ENCODE peak calls at places on chromosomes 4 and X, in five cellular contexts. V, K, Z, G and S are unnamed samples.

GRCh38 chrX:153725039-153725831 is 579 bp downstream of the ABCD1 start:
- DNase-seq in V (no peak), K (no peak), Z (no peak), G (no peak), S (no peak)

GRCh38 chr4:19983072-19983471 is 268.6 kb upstream of the SLIT2 start:
- DNase-seq in V (no peak), K (no peak), Z (no peak), G (no peak), S (no peak)

GRCh38 chr4:87915621-87916020 is 59.9 kb upstream of the SPP1 start:
- DNase-seq in V (no peak), K (no peak), Z (no peak), G (no peak), S (no peak)

GRCh38 chr4:56870927-56871326 is 36.8 kb upstream of the REST start:
- DNase-seq in V (no peak), K (no peak), Z (no peak), G (no peak), S (no peak)

GRCh38 chrX:53048169-53049126 is at the start of gene GPR173:
- DNase-seq in V (peak), K (peak), Z (peak), G (no peak), S (peak)

GRCh38 chr4:173609158-173609557 is 79.1 kb upstream of the HAND2 start:
- DNase-seq in V (no peak), K (no peak), Z (no peak), G (no peak), S (no peak)

GRCh38 chrX:56797966-56798711 is 69.1 kb downstream of the NBDY start:
- DNase-seq in V (no peak), K (no peak), Z (no peak), G (no peak), S (no peak)

GRCh38 chr4:37682701-37683401 is 3.3 kb downstream of the RELL1 start:
- DNase-seq in V (no peak), K (no peak), Z (no peak), G (no peak), S (no peak)

GRCh38 chrX:70231666-70232065 is 2.8 kb upstream of the AWAT1 start:
- DNase-seq in V (no peak), K (no peak), Z (no peak), G (no peak), S (no peak)

GRCh38 chr4:147826288-147826646 is 94.4 kb downstream of the ARHGAP10 start:
- DNase-seq in V (no peak), K (no peak), Z (no peak), G (no peak), S (no peak)

GRCh38 chr4:53098681-53099121 is 236.6 kb downstream of the RASL11B start:
- DNase-seq in V (no peak), K (no peak), Z (no peak), G (no peak), S (no peak)

GRCh38 chr4:76023381-76023780 is at the start of gene CXCL10:
- DNase-seq in V (no peak), K (no peak), Z (no peak), G (no peak), S (no peak)

GRCh38 chrX:131675596-131676194 is 131.8 kb downstream of the OR13H1 start:
- DNase-seq in V (no peak), K (no peak), Z (no peak), G (no peak), S (no peak)

GRCh38 chrX:9310596-9310995 is 154.3 kb upstream of the TBL1X start:
- DNase-seq in V (no peak), K (no peak), Z (no peak), G (no peak), S (no peak)

GRCh38 chr4:6495736-6496135 is 23.3 kb upstream of the PPP2R2C start:
- DNase-seq in V (no peak), K (no peak), Z (no peak), G (no peak), S (no peak)

GRCh38 chr4:184400375-184400870 is 73.9 kb downstream of the IRF2 start:
- DNase-seq in V (peak), K (no peak), Z (no peak), G (no peak), S (no peak)

GRCh38 chrX:154401045-154401799 is 3.0 kb downstream of the RPL10 start:
- DNase-seq in V (no peak), K (no peak), Z (no peak), G (no peak), S (no peak)

GRCh38 chr4:106893903-106894302 is 142.2 kb downstream of the DKK2 start:
- DNase-seq in V (no peak), K (no peak), Z (no peak), G (no peak), S (no peak)

GRCh38 chrX:154531626-154532025 is 15.0 kb downstream of the G6PD start:
- DNase-seq in V (peak), K (no peak), Z (no peak), G (no peak), S (no peak)

GRCh38 chr4:163344147-163345050 is 707 bp downstream of the NPY5R start:
- DNase-seq in V (no peak), K (peak), Z (no peak), G (no peak), S (no peak)

GRCh38 chr4:159722052-159722451 is 619.2 kb downstream of the RAPGEF2 start:
- DNase-seq in V (no peak), K (no peak), Z (no peak), G (no peak), S (no peak)

GRCh38 chr4:154854362-154854761 is 73.3 kb downstream of the RBM46 start:
- DNase-seq in V (no peak), K (no peak), Z (no peak), G (no peak), S (no peak)

GRCh38 chr4:185811509-185812364 is at the start of gene SORBS2:
- DNase-seq in V (no peak), K (peak), Z (peak), G (peak), S (peak)

GRCh38 chr4:150098214-150098613 is 20.0 kb downstream of the DCLK2 start:
- DNase-seq in V (no peak), K (no peak), Z (no peak), G (no peak), S (no peak)

GRCh38 chrX:38987135-38987780 is 186.0 kb downstream of the MID1IP1 start:
- DNase-seq in V (no peak), K (no peak), Z (no peak), G (no peak), S (no peak)

GRCh38 chr4:4694296-4694772 is 152.5 kb upstream of the STX18 start:
- DNase-seq in V (peak), K (no peak), Z (peak), G (peak), S (no peak)

GRCh38 chrX:40012800-40013682 is 84.7 kb downstream of the BCOR start:
- DNase-seq in V (peak), K (no peak), Z (peak), G (peak), S (no peak)

GRCh38 chrX:84336646-84337045 is 148.6 kb upstream of the RPS6KA6 start:
- DNase-seq in V (no peak), K (no peak), Z (no peak), G (no peak), S (no peak)

GRCh38 chr4:168699224-168699878 is 202.5 kb downstream of the PALLD start:
- DNase-seq in V (no peak), K (no peak), Z (no peak), G (no peak), S (no peak)

GRCh38 chrX:135516376-135516775 is 4.1 kb upstream of the INTS6L start:
- DNase-seq in V (no peak), K (no peak), Z (no peak), G (no peak), S (no peak)

GRCh38 chr4:53589511-53589910 is 1.8 kb downstream of the LNX1 start:
- DNase-seq in V (no peak), K (no peak), Z (no peak), G (no peak), S (no peak)

GRCh38 chr4:82223715-82224114 is 150.1 kb downstream of the HNRNPD start:
- DNase-seq in V (peak), K (no peak), Z (peak), G (no peak), S (no peak)

GRCh38 chr4:119138046-119138445 is 2.4 kb downstream of the MYOZ2 start:
- DNase-seq in V (no peak), K (no peak), Z (no peak), G (no peak), S (no peak)

GRCh38 chr4:110348711-110349383 is 127.1 kb upstream of the ENPEP start:
- DNase-seq in V (no peak), K (no peak), Z (no peak), G (no peak), S (no peak)

GRCh38 chr4:110347805-110348204 is 128.2 kb upstream of the ENPEP start:
- DNase-seq in V (no peak), K (no peak), Z (no peak), G (no peak), S (no peak)

GRCh38 chr4:110344165-110344564 is 131.8 kb upstream of the ENPEP start:
- DNase-seq in V (no peak), K (no peak), Z (no peak), G (no peak), S (no peak)
- TF ChIP-seq CTCF in V (no peak), K (no peak), Z (peak), G (peak), S (peak)

GRCh38 chrX:28638775-28639174 is 51.5 kb downstream of the IL1RAPL1 start:
- DNase-seq in V (no peak), K (no peak), Z (no peak), G (no peak), S (no peak)

GRCh38 chrX:28639502-28639901 is 52.3 kb downstream of the IL1RAPL1 start:
- DNase-seq in V (no peak), K (no peak), Z (no peak), G (no peak), S (no peak)
- TF ChIP-seq CTCF in V (no peak), K (no peak), Z (no peak), G (no peak), S (no peak)

GRCh38 chrX:148333989-148334388 is 166.4 kb upstream of the AFF2 start:
- DNase-seq in V (no peak), K (no peak), Z (no peak), G (no peak), S (no peak)

GRCh38 chrX:148337873-148338272 is 162.5 kb upstream of the AFF2 start:
- DNase-seq in V (no peak), K (no peak), Z (no peak), G (no peak), S (no peak)
- TF ChIP-seq CTCF in V (no peak), K (no peak), Z (no peak), G (no peak), S (no peak)

DNA sequence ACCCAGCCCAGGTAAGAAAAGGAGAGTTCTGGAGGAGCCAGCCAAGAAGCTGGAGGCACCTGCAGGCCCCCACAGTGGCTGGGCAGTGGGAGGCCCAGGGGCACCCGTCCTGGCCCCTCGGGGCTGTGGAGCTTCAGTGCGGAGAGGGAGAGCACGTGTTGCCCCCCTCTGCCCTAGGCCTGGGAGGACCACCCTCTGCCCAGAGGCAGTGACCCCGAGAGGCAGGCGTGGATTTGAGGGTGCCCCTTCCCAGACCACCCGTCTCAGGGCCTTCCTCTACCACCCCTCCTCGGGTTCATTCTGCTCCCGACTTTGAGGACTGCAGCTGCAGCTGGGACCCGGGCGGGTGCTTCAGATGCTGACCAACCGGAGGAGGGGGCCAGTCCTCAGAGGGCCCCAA is 12.1 kb upstream of the HGFAC start:
- DNase-seq in V (no peak), K (no peak), Z (no peak), G (no peak), S (no peak)
- TF ChIP-seq CTCF in V (no peak), K (no peak), Z (no peak), G (no peak), S (no peak)

DNA sequence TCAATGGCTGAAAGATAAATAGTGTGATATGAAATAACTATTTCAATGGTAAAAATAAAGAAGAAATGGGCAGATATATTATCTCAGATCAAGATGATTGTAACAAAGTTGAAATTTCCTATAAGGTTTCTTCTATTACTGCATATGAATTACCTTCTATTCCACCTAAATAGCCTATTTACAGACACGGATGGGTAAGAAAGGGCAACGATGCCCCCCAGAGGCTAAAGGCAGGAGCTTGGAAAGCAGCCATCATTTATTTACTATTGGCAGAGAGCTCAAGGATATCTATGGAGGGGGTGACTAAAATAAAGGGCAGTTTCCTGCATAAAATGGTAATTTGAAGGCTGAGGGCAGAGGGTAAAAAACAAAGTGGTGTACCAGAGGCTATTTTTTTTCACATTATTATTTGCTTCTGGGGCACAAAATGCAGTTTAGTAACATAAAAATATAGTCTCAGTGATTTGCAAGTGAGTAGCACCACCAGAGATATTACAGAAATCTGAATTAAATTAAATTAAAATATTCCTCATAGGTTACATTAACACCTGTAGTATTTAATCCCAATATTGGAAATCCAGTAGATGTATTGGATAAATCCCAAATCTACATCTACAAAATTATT is 123.1 kb downstream of the BTC start:
- DNase-seq in V (no peak), K (no peak), Z (peak), G (no peak), S (no peak)
- TF ChIP-seq CTCF in V (no peak), K (no peak), Z (peak), G (peak), S (peak)

GRCh38 chrX:123561439-123562215 is 171.2 kb downstream of the THOC2 start:
- DNase-seq in V (no peak), K (no peak), Z (no peak), G (no peak), S (no peak)
- TF ChIP-seq CTCF in V (no peak), K (no peak), Z (no peak), G (no peak), S (no peak)

GRCh38 chr4:12137556-12137955 is 708.9 kb upstream of the HS3ST1 start:
- DNase-seq in V (no peak), K (no peak), Z (no peak), G (no peak), S (no peak)
- TF ChIP-seq CTCF in V (no peak), K (no peak), Z (no peak), G (no peak), S (no peak)

GRCh38 chrX:133956570-133957340 is 28.6 kb downstream of the GPC3 start:
- DNase-seq in V (no peak), K (no peak), Z (no peak), G (no peak), S (no peak)

GRCh38 chrX:133953785-133954355 is 31.5 kb downstream of the GPC3 start:
- DNase-seq in V (no peak), K (no peak), Z (no peak), G (no peak), S (no peak)

GRCh38 chrX:133951098-133951497 is 34.3 kb downstream of the GPC3 start:
- DNase-seq in V (no peak), K (no peak), Z (no peak), G (no peak), S (no peak)

GRCh38 chrX:133950214-133950613 is 35.2 kb downstream of the GPC3 start:
- DNase-seq in V (no peak), K (no peak), Z (no peak), G (no peak), S (no peak)

DNA sequence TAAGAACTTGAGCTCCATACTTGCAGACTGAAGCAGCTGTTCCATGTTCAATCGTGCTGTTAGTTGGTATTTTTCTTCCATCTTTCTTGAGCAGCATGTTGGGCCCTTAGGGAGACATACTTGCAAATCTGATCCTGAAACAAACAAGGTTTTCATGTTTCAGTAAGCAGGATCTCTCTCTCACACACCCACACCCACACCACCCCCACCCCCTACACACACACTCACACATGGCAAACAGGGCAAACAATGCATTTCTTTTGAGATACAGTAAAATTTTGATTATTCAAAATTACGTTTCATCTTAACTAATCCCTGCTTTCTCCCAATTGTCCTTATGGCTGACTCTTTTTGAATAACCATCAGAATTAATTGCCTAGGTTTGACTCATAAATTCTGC is 32.3 kb downstream of the GPC3 start:
- DNase-seq in V (no peak), K (no peak), Z (no peak), G (no peak), S (no peak)
- TF ChIP-seq CTCF in V (no peak), K (no peak), Z (no peak), G (no peak), S (no peak)